ENCODE peak calls at places on chromosome X, in four cellular contexts. One of them, this sample, is unnamed.

GRCh38 chrX:47194388-47194787 is 759 bp downstream of the UBA1 start:
- DNase-seq in NCI-H1105: no peak
- DNase-seq in adipocyte: no peak
- DNase-seq in stimulated activated naive CD8-positive, alpha-beta T cell treated with anti-CD3 and anti-CD28 coated beads, Interleukin-15, Interleukin-2, amounts not matched to agents 100 U/mL and 50 U/mL, for 24 hours: no peak
- DNase-seq in this sample: no peak

GRCh38 chrX:10755477-10756334 is 135.3 kb upstream of the MID1 start:
- DNase-seq in NCI-H1105: no peak
- DNase-seq in adipocyte: peak; percentile 56
- DNase-seq in stimulated activated naive CD8-positive, alpha-beta T cell treated with anti-CD3 and anti-CD28 coated beads, Interleukin-15, Interleukin-2, amounts not matched to agents 100 U/mL and 50 U/mL, for 24 hours: no peak
- DNase-seq in this sample: no peak

GRCh38 chrX:149799095-149799721 is 17.5 kb downstream of the MAGEA9 start:
- DNase-seq in NCI-H1105: no peak
- DNase-seq in adipocyte: no peak
- DNase-seq in stimulated activated naive CD8-positive, alpha-beta T cell treated with anti-CD3 and anti-CD28 coated beads, Interleukin-15, Interleukin-2, amounts not matched to agents 100 U/mL and 50 U/mL, for 24 hours: no peak
- DNase-seq in this sample: no peak

GRCh38 chrX:109629310-109629709 is 4.3 kb upstream of the KCNE5 start:
- DNase-seq in NCI-H1105: peak; percentile 51
- DNase-seq in adipocyte: no peak
- DNase-seq in stimulated activated naive CD8-positive, alpha-beta T cell treated with anti-CD3 and anti-CD28 coated beads, Interleukin-15, Interleukin-2, amounts not matched to agents 100 U/mL and 50 U/mL, for 24 hours: no peak
- DNase-seq in this sample: peak; percentile 49

GRCh38 chrX:10259716-10260115 is 102.9 kb downstream of the CLCN4 start:
- DNase-seq in NCI-H1105: no peak
- DNase-seq in adipocyte: peak; percentile 67
- DNase-seq in stimulated activated naive CD8-positive, alpha-beta T cell treated with anti-CD3 and anti-CD28 coated beads, Interleukin-15, Interleukin-2, amounts not matched to agents 100 U/mL and 50 U/mL, for 24 hours: no peak
- DNase-seq in this sample: no peak

GRCh38 chrX:16573781-16574180 is 76.2 kb upstream of the S100G start:
- DNase-seq in NCI-H1105: no peak
- DNase-seq in adipocyte: peak; percentile 14
- DNase-seq in stimulated activated naive CD8-positive, alpha-beta T cell treated with anti-CD3 and anti-CD28 coated beads, Interleukin-15, Interleukin-2, amounts not matched to agents 100 U/mL and 50 U/mL, for 24 hours: no peak
- DNase-seq in this sample: no peak

GRCh38 chrX:134139090-134139489 is 97.9 kb upstream of the CCDC160 start:
- DNase-seq in NCI-H1105: no peak
- DNase-seq in adipocyte: no peak
- DNase-seq in stimulated activated naive CD8-positive, alpha-beta T cell treated with anti-CD3 and anti-CD28 coated beads, Interleukin-15, Interleukin-2, amounts not matched to agents 100 U/mL and 50 U/mL, for 24 hours: no peak
- DNase-seq in this sample: no peak

GRCh38 chrX:140572724-140573123 is 67.9 kb upstream of the SOX3 start:
- DNase-seq in NCI-H1105: no peak
- DNase-seq in adipocyte: peak; percentile 24
- DNase-seq in stimulated activated naive CD8-positive, alpha-beta T cell treated with anti-CD3 and anti-CD28 coated beads, Interleukin-15, Interleukin-2, amounts not matched to agents 100 U/mL and 50 U/mL, for 24 hours: peak; percentile 9
- DNase-seq in this sample: no peak

GRCh38 chrX:153486163-153486562 is 8.6 kb upstream of the BGN start:
- DNase-seq in NCI-H1105: no peak
- DNase-seq in adipocyte: no peak
- DNase-seq in stimulated activated naive CD8-positive, alpha-beta T cell treated with anti-CD3 and anti-CD28 coated beads, Interleukin-15, Interleukin-2, amounts not matched to agents 100 U/mL and 50 U/mL, for 24 hours: no peak
- DNase-seq in this sample: no peak

GRCh38 chrX:17038681-17039161 is 92.3 kb downstream of the REPS2 start:
- DNase-seq in NCI-H1105: no peak
- DNase-seq in adipocyte: peak; percentile 36
- DNase-seq in stimulated activated naive CD8-positive, alpha-beta T cell treated with anti-CD3 and anti-CD28 coated beads, Interleukin-15, Interleukin-2, amounts not matched to agents 100 U/mL and 50 U/mL, for 24 hours: no peak
- DNase-seq in this sample: no peak

GRCh38 chrX:48975541-48975940 is 3.9 kb upstream of the KCND1 start:
- DNase-seq in NCI-H1105: no peak
- DNase-seq in adipocyte: no peak
- DNase-seq in stimulated activated naive CD8-positive, alpha-beta T cell treated with anti-CD3 and anti-CD28 coated beads, Interleukin-15, Interleukin-2, amounts not matched to agents 100 U/mL and 50 U/mL, for 24 hours: no peak
- DNase-seq in this sample: no peak

GRCh38 chrX:112832481-112833095 is 8.0 kb downstream of the AMOT start:
- DNase-seq in NCI-H1105: peak; percentile 75
- DNase-seq in adipocyte: no peak
- DNase-seq in stimulated activated naive CD8-positive, alpha-beta T cell treated with anti-CD3 and anti-CD28 coated beads, Interleukin-15, Interleukin-2, amounts not matched to agents 100 U/mL and 50 U/mL, for 24 hours: no peak
- DNase-seq in this sample: no peak

GRCh38 chrX:9291666-9292065 is 173.2 kb upstream of the TBL1X start:
- DNase-seq in NCI-H1105: peak; percentile 77
- DNase-seq in adipocyte: no peak
- DNase-seq in stimulated activated naive CD8-positive, alpha-beta T cell treated with anti-CD3 and anti-CD28 coated beads, Interleukin-15, Interleukin-2, amounts not matched to agents 100 U/mL and 50 U/mL, for 24 hours: no peak
- DNase-seq in this sample: peak; percentile 80

GRCh38 chrX:12360389-12360788 is 222.1 kb downstream of the FRMPD4 start:
- DNase-seq in NCI-H1105: no peak
- DNase-seq in adipocyte: peak; percentile 30
- DNase-seq in stimulated activated naive CD8-positive, alpha-beta T cell treated with anti-CD3 and anti-CD28 coated beads, Interleukin-15, Interleukin-2, amounts not matched to agents 100 U/mL and 50 U/mL, for 24 hours: no peak
- DNase-seq in this sample: no peak

GRCh38 chrX:40040686-40041461 is 56.9 kb downstream of the BCOR start:
- DNase-seq in NCI-H1105: no peak
- DNase-seq in adipocyte: no peak
- DNase-seq in stimulated activated naive CD8-positive, alpha-beta T cell treated with anti-CD3 and anti-CD28 coated beads, Interleukin-15, Interleukin-2, amounts not matched to agents 100 U/mL and 50 U/mL, for 24 hours: no peak
- DNase-seq in this sample: no peak

GRCh38 chrX:137313627-137314026 is 252.3 kb upstream of the ZIC3 start:
- DNase-seq in NCI-H1105: no peak
- DNase-seq in adipocyte: no peak
- DNase-seq in stimulated activated naive CD8-positive, alpha-beta T cell treated with anti-CD3 and anti-CD28 coated beads, Interleukin-15, Interleukin-2, amounts not matched to agents 100 U/mL and 50 U/mL, for 24 hours: peak; percentile 10
- DNase-seq in this sample: no peak

GRCh38 chrX:123481908-123482873 is 250.7 kb downstream of the THOC2 start:
- DNase-seq in NCI-H1105: peak; percentile 31
- DNase-seq in adipocyte: peak; percentile 40
- DNase-seq in stimulated activated naive CD8-positive, alpha-beta T cell treated with anti-CD3 and anti-CD28 coated beads, Interleukin-15, Interleukin-2, amounts not matched to agents 100 U/mL and 50 U/mL, for 24 hours: no peak
- DNase-seq in this sample: no peak

GRCh38 chrX:153590961-153591956 is 7.7 kb downstream of the CCNQ start:
- DNase-seq in NCI-H1105: no peak
- DNase-seq in adipocyte: no peak
- DNase-seq in stimulated activated naive CD8-positive, alpha-beta T cell treated with anti-CD3 and anti-CD28 coated beads, Interleukin-15, Interleukin-2, amounts not matched to agents 100 U/mL and 50 U/mL, for 24 hours: no peak
- DNase-seq in this sample: no peak

GRCh38 chrX:1659664-1660461 is 45.0 kb downstream of the ASMT start:
- DNase-seq in NCI-H1105: no peak
- DNase-seq in adipocyte: no peak
- DNase-seq in stimulated activated naive CD8-positive, alpha-beta T cell treated with anti-CD3 and anti-CD28 coated beads, Interleukin-15, Interleukin-2, amounts not matched to agents 100 U/mL and 50 U/mL, for 24 hours: no peak
- DNase-seq in this sample: no peak

GRCh38 chrX:11929476-11929875 is 171.4 kb downstream of the MSL3 start:
- DNase-seq in NCI-H1105: no peak
- DNase-seq in adipocyte: no peak
- DNase-seq in stimulated activated naive CD8-positive, alpha-beta T cell treated with anti-CD3 and anti-CD28 coated beads, Interleukin-15, Interleukin-2, amounts not matched to agents 100 U/mL and 50 U/mL, for 24 hours: no peak
- DNase-seq in this sample: no peak